ENCODE peak calls at places on chromosomes 2 and 18, in six cellular contexts. H is breast epithelium, K is stomach, X is prostate gland, F is suprapubic skin, T is sigmoid colon. C is an unnamed sample.

GRCh38 chr2:76019130-76019529 is 308.4 kb upstream of the GCFC2 start:
- DNase-seq in H (no peak), K (no peak), X (no peak), F (no peak), T (no peak), C (peak; percentile 9)

GRCh38 chr2:3180082-3180908 is 197.3 kb downstream of the EIPR1 start:
- DNase-seq in H (no peak), K (no peak), X (no peak), F (no peak), T (no peak), C (peak; percentile 14)

GRCh38 chr2:230877737-230878598 is 13.2 kb downstream of the ITM2C start:
- DNase-seq in H (no peak), K (no peak), X (no peak), F (no peak), T (peak; percentile 53), C (no peak)

GRCh38 chr18:23354625-23355024 is 98.5 kb upstream of the RIOK3 start:
- DNase-seq in H (no peak), K (no peak), X (no peak), F (no peak), T (no peak), C (peak; percentile 51)

GRCh38 chr2:221969087-221969829 is 329.5 kb downstream of the PAX3 start:
- DNase-seq in H (no peak), K (peak; percentile 29), X (no peak), F (no peak), T (no peak), C (peak; percentile 52)

GRCh38 chr2:5845798-5846197 is 153.6 kb downstream of the SOX11 start:
- DNase-seq in H (no peak), K (no peak), X (no peak), F (no peak), T (no peak), C (no peak)

GRCh38 chr2:187775651-187776050 is 221.4 kb upstream of the TFPI start:
- DNase-seq in H (no peak), K (no peak), X (no peak), F (no peak), T (no peak), C (no peak)

GRCh38 chr18:65788373-65788772 is 37.6 kb downstream of the CDH7 start:
- DNase-seq in H (no peak), K (no peak), X (no peak), F (no peak), T (no peak), C (no peak)

GRCh38 chr2:165868211-165868610 is 74.2 kb upstream of the GALNT3 start:
- DNase-seq in H (no peak), K (no peak), X (no peak), F (no peak), T (no peak), C (peak; percentile 14)

GRCh38 chr18:77133920-77134496 is 1.4 kb upstream of the MBP start:
- DNase-seq in H (peak; percentile 43), K (no peak), X (no peak), F (no peak), T (peak; percentile 83), C (no peak)

GRCh38 chr18:73340135-73340934 is 472.5 kb upstream of the NETO1 start:
- DNase-seq in H (no peak), K (no peak), X (no peak), F (no peak), T (no peak), C (no peak)

GRCh38 chr2:224263571-224264043 is 138.3 kb downstream of the FAM124B start:
- DNase-seq in H (no peak), K (no peak), X (no peak), F (no peak), T (no peak), C (no peak)

GRCh38 chr18:69397096-69397495 is 3.6 kb upstream of the DOK6 start:
- DNase-seq in H (no peak), K (no peak), X (no peak), F (no peak), T (no peak), C (no peak)

GRCh38 chr2:180660881-180661280 is 319.5 kb upstream of the UBE2E3 start:
- DNase-seq in H (no peak), K (no peak), X (no peak), F (no peak), T (no peak), C (no peak)

GRCh38 chr2:63662028-63662804 is 73.5 kb downstream of the MDH1 start:
- DNase-seq in H (no peak), K (no peak), X (no peak), F (no peak), T (no peak), C (no peak)

GRCh38 chr18:45402485-45403056 is 212.7 kb upstream of the SLC14A2 start:
- DNase-seq in H (no peak), K (no peak), X (no peak), F (no peak), T (no peak), C (no peak)

GRCh38 chr18:48674198-48674721 is 135.4 kb downstream of the CTIF start:
- DNase-seq in H (no peak), K (no peak), X (no peak), F (no peak), T (peak; percentile 53), C (no peak)

GRCh38 chr2:231640646-231641111 is 48.0 kb downstream of the TEX44 start:
- DNase-seq in H (peak; percentile 69), K (peak; percentile 57), X (no peak), F (peak; percentile 93), T (peak; percentile 81), C (peak; percentile 35)

GRCh38 chr2:142180820-142181533 is 50.2 kb upstream of the LRP1B start:
- DNase-seq in H (no peak), K (no peak), X (no peak), F (no peak), T (no peak), C (peak; percentile 58)

GRCh38 chr2:38495880-38496279 is 106.8 kb downstream of the HNRNPLL start:
- DNase-seq in H (no peak), K (no peak), X (no peak), F (no peak), T (no peak), C (no peak)

GRCh38 chr2:151534001-151534400 is 124.3 kb downstream of the RIF1 start:
- DNase-seq in H (no peak), K (no peak), X (no peak), F (no peak), T (no peak), C (no peak)

GRCh38 chr2:127020536-127020935 is 86.4 kb downstream of the BIN1 start:
- DNase-seq in H (no peak), K (no peak), X (no peak), F (no peak), T (no peak), C (no peak)

DNA sequence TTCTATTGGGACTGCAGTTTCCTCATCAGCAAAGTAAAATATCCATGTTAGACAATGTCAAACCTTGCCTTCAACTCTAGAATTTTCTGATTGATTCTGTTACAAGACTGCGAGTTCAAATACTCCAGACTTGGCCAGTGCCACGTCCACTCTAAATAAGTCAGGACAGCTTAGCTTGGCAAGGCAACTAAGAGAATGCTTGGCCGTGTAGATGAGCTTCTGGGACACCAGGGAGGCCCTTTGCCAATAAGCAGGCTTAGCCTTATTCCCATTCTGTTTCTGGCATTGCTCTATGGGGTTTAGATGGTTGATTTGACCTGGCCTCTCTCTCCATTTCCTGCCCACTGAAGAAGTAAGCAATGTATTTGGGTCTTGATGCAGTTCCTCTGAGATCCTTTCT is 218.1 kb upstream of the SIX2 start:
- DNase-seq in H (no peak), K (no peak), X (no peak), F (no peak), T (no peak), C (no peak)
- H3K9me3 ChIP-seq in H (no peaks in the 10 kb centered on the region), K (no peaks in the 10 kb centered on the region), X (no peaks in the 10 kb centered on the region), F (no peaks in the 10 kb centered on the region), T (no peaks in the 10 kb centered on the region), C (no peaks in the 10 kb centered on the region)

GRCh38 chr2:186691231-186691630 is 2.6 kb upstream of the FAM171B start:
- DNase-seq in H (no peak), K (no peak), X (no peak), F (no peak), T (no peak), C (no peak)

GRCh38 chr2:186695081-186695756 is 1.4 kb downstream of the FAM171B start:
- DNase-seq in H (no peak), K (no peak), X (no peak), F (no peak), T (no peak), C (peak; percentile 61)

GRCh38 chr2:186691900-186692299 is 2.0 kb upstream of the FAM171B start:
- DNase-seq in H (no peak), K (no peak), X (no peak), F (no peak), T (no peak), C (no peak)

GRCh38 chr2:186690796-186691195 is 3.1 kb upstream of the FAM171B start:
- DNase-seq in H (no peak), K (no peak), X (no peak), F (no peak), T (no peak), C (no peak)

GRCh38 chr2:186693446-186693842 is 416 bp upstream of the FAM171B start:
- DNase-seq in H (no peak), K (no peak), X (no peak), F (no peak), T (no peak), C (no peak)
- TF ChIP-seq POLR2AphosphoS5 in H (no peak), K (no peak), X (no peak), F (no peak), T (no peak), C (no peak)

GRCh38 chr2:182631299-182631698 is 84.8 kb upstream of the DNAJC10 start:
- DNase-seq in H (no peak), K (no peak), X (no peak), F (no peak), T (no peak), C (no peak)
- H3K9me3 ChIP-seq in H (no peaks in the 10 kb centered on the region), K (no peaks in the 10 kb centered on the region), X (no peaks in the 10 kb centered on the region), F (no peaks in the 10 kb centered on the region), T (no peaks in the 10 kb centered on the region), C (no peaks in the 10 kb centered on the region)

GRCh38 chr2:240717181-240717641 is 25.5 kb downstream of the AQP12A start:
- DNase-seq in H (no peak), K (no peak), X (no peak), F (no peak), T (no peak), C (no peak)

GRCh38 chr2:240717681-240718581 is 26.3 kb downstream of the AQP12A start:
- DNase-seq in H (no peak), K (no peak), X (no peak), F (no peak), T (no peak), C (no peak)

GRCh38 chr2:240719676-240720545 is 28.2 kb downstream of the AQP12A start:
- DNase-seq in H (no peak), K (no peak), X (no peak), F (no peak), T (no peak), C (no peak)

GRCh38 chr2:240720686-240721595 is 29.3 kb downstream of the AQP12A start:
- DNase-seq in H (no peak), K (no peak), X (no peak), F (no peak), T (no peak), C (no peak)

DNA sequence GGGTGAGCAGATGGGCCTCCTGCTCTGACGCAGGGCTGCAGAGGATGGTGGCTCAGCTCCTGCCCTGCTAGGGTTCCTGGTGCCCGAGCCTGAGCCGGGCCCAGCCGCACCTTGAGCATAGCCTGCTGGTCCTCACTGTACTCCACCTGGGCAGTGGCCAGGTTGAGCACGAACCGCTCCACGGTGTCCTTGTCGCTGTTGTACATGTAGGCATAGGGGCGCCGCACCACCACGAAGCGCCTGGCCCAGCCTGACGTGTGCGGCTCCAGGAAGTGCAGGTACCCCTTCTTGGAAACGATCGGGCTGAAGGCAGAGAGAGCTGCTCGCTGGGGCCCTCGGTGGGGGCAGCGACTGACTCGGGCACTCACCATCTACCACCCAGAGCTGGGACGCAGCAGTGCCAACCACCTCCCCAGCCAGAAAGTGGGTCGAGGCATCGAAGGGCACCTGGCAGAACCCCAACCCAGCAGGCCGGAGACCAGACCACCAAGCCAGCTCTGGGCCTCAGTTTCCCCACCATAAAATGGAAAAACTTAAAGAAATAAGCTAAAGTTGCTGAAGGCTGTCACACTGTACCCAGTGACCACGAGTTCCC is 27.3 kb downstream of the AQP12A start:
- DNase-seq in H (no peak), K (no peak), X (no peak), F (no peak), T (no peak), C (no peak)
- TF ChIP-seq POLR2AphosphoS5 in H (no peak), K (no peak), X (no peak), F (no peak), T (no peak), C (no peak)